ENCODE peak calls at places on chromosomes 6 and 20, in four cellular contexts. One of them, this sample, is unnamed.

GRCh38 chr6:52356017-52356416 is 5.9 kb upstream of the PAQR8 start:
- DNase-seq in astrocyte: no peak
- DNase-seq in Peyer's patch: peak
- DNase-seq in NB4: no peak
- DNase-seq in this sample: no peak

GRCh38 chr6:155528982-155529453 is 73.4 kb upstream of the NOX3 start:
- DNase-seq in astrocyte: peak
- DNase-seq in Peyer's patch: no peak
- DNase-seq in NB4: peak
- DNase-seq in this sample: peak

GRCh38 chr20:36682311-36682710 is 36.3 kb upstream of the SLA2 start:
- DNase-seq in astrocyte: no peak
- DNase-seq in Peyer's patch: no peak
- DNase-seq in NB4: no peak
- DNase-seq in this sample: no peak

GRCh38 chr6:134092449-134092848 is 40.0 kb upstream of the SLC2A12 start:
- DNase-seq in astrocyte: no peak
- DNase-seq in Peyer's patch: no peak
- DNase-seq in NB4: no peak
- DNase-seq in this sample: no peak

GRCh38 chr6:95685817-95686216 is 108.5 kb downstream of the MANEA start:
- DNase-seq in astrocyte: no peak
- DNase-seq in Peyer's patch: no peak
- DNase-seq in NB4: no peak
- DNase-seq in this sample: no peak

GRCh38 chr20:15902493-15902892 is 670.8 kb downstream of the KIF16B start:
- DNase-seq in astrocyte: no peak
- DNase-seq in Peyer's patch: no peak
- DNase-seq in NB4: peak
- DNase-seq in this sample: peak

GRCh38 chr20:5160882-5161281 is 34.1 kb downstream of the CDS2 start:
- DNase-seq in astrocyte: no peak
- DNase-seq in Peyer's patch: no peak
- DNase-seq in NB4: peak
- DNase-seq in this sample: no peak

GRCh38 chr6:170403451-170403850 is 96.9 kb downstream of the FAM120B start:
- DNase-seq in astrocyte: peak
- DNase-seq in Peyer's patch: no peak
- DNase-seq in NB4: no peak
- DNase-seq in this sample: no peak

GRCh38 chr6:143397229-143398222 is 53.0 kb downstream of the ADAT2 start:
- DNase-seq in astrocyte: peak
- DNase-seq in Peyer's patch: peak
- DNase-seq in NB4: no peak
- DNase-seq in this sample: peak

GRCh38 chr20:19697415-19697814 is 60.6 kb upstream of the RIN2 start:
- DNase-seq in astrocyte: no peak
- DNase-seq in Peyer's patch: no peak
- DNase-seq in NB4: no peak
- DNase-seq in this sample: peak

GRCh38 chr6:97240222-97240621 is 42.8 kb downstream of the MMS22L start:
- DNase-seq in astrocyte: peak
- DNase-seq in Peyer's patch: no peak
- DNase-seq in NB4: no peak
- DNase-seq in this sample: peak

GRCh38 chr6:124964084-124964763 is 2.0 kb downstream of the RNF217 start:
- DNase-seq in astrocyte: peak
- DNase-seq in Peyer's patch: peak
- DNase-seq in NB4: no peak
- DNase-seq in this sample: peak

GRCh38 chr6:155510879-155511278 is 55.2 kb upstream of the NOX3 start:
- DNase-seq in astrocyte: no peak
- DNase-seq in Peyer's patch: no peak
- DNase-seq in NB4: no peak
- DNase-seq in this sample: no peak

GRCh38 chr20:50980851-50981713 is 22.5 kb downstream of the MOCS3 start:
- DNase-seq in astrocyte: peak
- DNase-seq in Peyer's patch: peak
- DNase-seq in NB4: peak
- DNase-seq in this sample: peak

GRCh38 chr6:48567016-48567415 is 456.0 kb upstream of the PTCHD4 start:
- DNase-seq in astrocyte: peak
- DNase-seq in Peyer's patch: no peak
- DNase-seq in NB4: no peak
- DNase-seq in this sample: peak

GRCh38 chr20:57469418-57470211 is 55.3 kb downstream of the CTCFL start:
- DNase-seq in astrocyte: no peak
- DNase-seq in Peyer's patch: no peak
- DNase-seq in NB4: no peak
- DNase-seq in this sample: no peak

GRCh38 chr20:6651016-6651415 is 116.5 kb upstream of the BMP2 start:
- DNase-seq in astrocyte: peak
- DNase-seq in Peyer's patch: peak
- DNase-seq in NB4: peak
- DNase-seq in this sample: peak

GRCh38 chr20:5691918-5692618 is 58.1 kb upstream of the SHLD1 start:
- DNase-seq in astrocyte: no peak
- DNase-seq in Peyer's patch: peak
- DNase-seq in NB4: no peak
- DNase-seq in this sample: no peak

GRCh38 chr6:160412993-160413392 is 64.8 kb downstream of the SLC22A3 start:
- DNase-seq in astrocyte: no peak
- DNase-seq in Peyer's patch: no peak
- DNase-seq in NB4: no peak
- DNase-seq in this sample: no peak

GRCh38 chr6:119323478-119323877 is 26.1 kb downstream of the MAN1A1 start:
- DNase-seq in astrocyte: peak
- DNase-seq in Peyer's patch: no peak
- DNase-seq in NB4: no peak
- DNase-seq in this sample: no peak

GRCh38 chr20:12927489-12927888 is 81.3 kb upstream of the SPTLC3 start:
- DNase-seq in astrocyte: peak
- DNase-seq in Peyer's patch: no peak
- DNase-seq in NB4: no peak
- DNase-seq in this sample: peak

GRCh38 chr20:32539817-32540675 is 45.1 kb downstream of the NOL4L start:
- DNase-seq in astrocyte: no peak
- DNase-seq in Peyer's patch: peak
- DNase-seq in NB4: peak
- DNase-seq in this sample: no peak

GRCh38 chr20:2840967-2841531 is 504 bp downstream of the VPS16 start:
- DNase-seq in astrocyte: peak
- DNase-seq in Peyer's patch: peak
- DNase-seq in NB4: peak
- DNase-seq in this sample: no peak

GRCh38 chr20:24488800-24489175 is 19.4 kb downstream of the SYNDIG1 start:
- DNase-seq in astrocyte: no peak
- DNase-seq in Peyer's patch: no peak
- DNase-seq in NB4: no peak
- DNase-seq in this sample: no peak

GRCh38 chr6:77106992-77107391 is 356.3 kb downstream of the HTR1B start:
- DNase-seq in astrocyte: no peak
- DNase-seq in Peyer's patch: no peak
- DNase-seq in NB4: no peak
- DNase-seq in this sample: peak

GRCh38 chr6:99868074-99868702 is 125.8 kb downstream of the MCHR2 start:
- DNase-seq in astrocyte: peak
- DNase-seq in Peyer's patch: peak
- DNase-seq in NB4: peak
- DNase-seq in this sample: peak

GRCh38 chr6:149166324-149166723 is 151.2 kb upstream of the TAB2 start:
- DNase-seq in astrocyte: peak
- DNase-seq in Peyer's patch: no peak
- DNase-seq in NB4: no peak
- DNase-seq in this sample: no peak

GRCh38 chr6:148822819-148823218 is 76.0 kb downstream of the UST start:
- DNase-seq in astrocyte: no peak
- DNase-seq in Peyer's patch: no peak
- DNase-seq in NB4: no peak
- DNase-seq in this sample: no peak

GRCh38 chr20:58210398-58210747 is 18.1 kb downstream of the ANKRD60 start:
- DNase-seq in astrocyte: no peak
- DNase-seq in Peyer's patch: no peak
- DNase-seq in NB4: no peak
- DNase-seq in this sample: no peak

GRCh38 chr20:18496042-18496441 is 983 bp downstream of the RBBP9 start:
- DNase-seq in astrocyte: peak
- DNase-seq in Peyer's patch: no peak
- DNase-seq in NB4: no peak
- DNase-seq in this sample: peak

GRCh38 chr20:50038574-50038991 is 55.8 kb downstream of the SNAI1 start:
- DNase-seq in astrocyte: no peak
- DNase-seq in Peyer's patch: no peak
- DNase-seq in NB4: no peak
- DNase-seq in this sample: no peak

GRCh38 chr20:34824861-34825529 is 456 bp downstream of the NCOA6 start:
- DNase-seq in astrocyte: peak
- DNase-seq in Peyer's patch: peak
- DNase-seq in NB4: peak
- DNase-seq in this sample: peak

GRCh38 chr20:44495802-44496481 is 20.3 kb downstream of the TTPAL start:
- DNase-seq in astrocyte: peak
- DNase-seq in Peyer's patch: no peak
- DNase-seq in NB4: peak
- DNase-seq in this sample: peak

GRCh38 chr6:159097256-159097655 is 52.5 kb upstream of the TAGAP start:
- DNase-seq in astrocyte: no peak
- DNase-seq in Peyer's patch: no peak
- DNase-seq in NB4: no peak
- DNase-seq in this sample: no peak

GRCh38 chr6:109095821-109096084 is 446 bp downstream of the CEP57L1 start:
- DNase-seq in astrocyte: no peak
- DNase-seq in Peyer's patch: no peak
- DNase-seq in NB4: no peak
- DNase-seq in this sample: no peak

GRCh38 chr6:109096198-109096597 is 891 bp downstream of the CEP57L1 start:
- DNase-seq in astrocyte: no peak
- DNase-seq in Peyer's patch: no peak
- DNase-seq in NB4: peak
- DNase-seq in this sample: no peak

GRCh38 chr6:109094351-109095035 is at the start of gene SESN1:
- DNase-seq in astrocyte: peak
- DNase-seq in Peyer's patch: peak
- DNase-seq in NB4: peak
- DNase-seq in this sample: peak

GRCh38 chr6:109093732-109094131 is 914 bp downstream of the SESN1 start:
- DNase-seq in astrocyte: peak
- DNase-seq in Peyer's patch: no peak
- DNase-seq in NB4: peak
- DNase-seq in this sample: peak

DNA sequence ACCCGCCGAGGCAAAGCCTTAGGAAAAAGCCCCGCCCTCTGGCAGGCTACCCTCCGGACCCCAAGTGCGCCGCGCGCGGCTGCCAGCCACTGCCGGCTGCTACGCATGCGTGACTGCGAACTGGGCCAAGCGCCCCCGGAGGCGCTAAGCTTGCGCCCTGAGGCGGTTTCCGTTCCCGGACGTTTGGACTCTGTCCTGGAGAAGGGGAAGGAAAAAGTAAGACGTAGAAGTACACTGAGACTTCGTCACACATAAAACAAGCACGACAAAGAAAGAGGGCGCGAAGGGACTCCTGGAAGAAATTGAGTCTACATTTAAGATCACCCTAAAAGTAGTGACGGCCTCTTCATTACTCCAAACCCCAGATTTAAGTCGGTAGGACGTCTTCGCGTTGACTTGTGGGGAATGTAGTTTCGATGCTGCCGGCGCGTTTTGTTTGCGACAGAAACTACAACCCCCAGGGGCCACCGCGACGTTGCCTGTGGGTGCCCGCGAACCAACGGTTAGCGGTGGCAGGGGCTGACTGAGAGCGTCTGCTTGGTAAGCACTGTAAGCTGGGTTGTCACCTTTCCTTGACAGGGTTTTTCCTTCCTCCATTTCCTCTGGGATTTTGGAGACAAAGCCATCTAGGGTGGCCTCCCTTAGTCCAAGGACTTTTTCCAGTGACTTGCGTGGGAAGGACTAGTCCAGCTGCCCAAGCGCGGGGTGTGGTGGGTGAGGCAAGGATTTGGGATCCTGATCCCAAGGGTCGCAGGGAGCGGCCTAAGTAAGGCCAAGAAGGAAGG is at the start of gene CEP57L1:
- DNase-seq in astrocyte: peak
- DNase-seq in Peyer's patch: peak
- DNase-seq in NB4: peak
- DNase-seq in this sample: peak
- TF ChIP-seq CTCF in astrocyte: no peak
- TF ChIP-seq CTCF in Peyer's patch: peak
- TF ChIP-seq CTCF in NB4: peak
- TF ChIP-seq CTCF in this sample: no peak

DNA sequence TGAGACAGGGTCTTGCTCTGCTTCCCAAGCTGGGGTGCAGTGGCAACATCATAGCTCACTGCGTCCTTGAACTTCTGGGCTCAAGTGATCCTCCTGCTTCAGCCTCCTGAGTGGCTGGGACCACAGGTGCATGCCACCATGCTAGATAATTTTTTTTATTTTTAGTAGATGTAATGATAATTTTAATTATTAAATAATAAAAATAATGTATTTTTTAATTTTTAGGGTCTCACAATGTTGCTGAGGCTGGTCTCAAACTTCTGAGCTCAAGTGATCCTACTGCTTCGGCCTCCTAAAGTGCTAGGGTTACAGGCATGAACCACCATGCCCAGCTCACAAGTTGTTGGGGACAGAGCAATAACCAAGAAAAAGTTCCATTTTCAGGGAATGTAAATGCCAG is 138.0 kb upstream of the RALGAPA2 start:
- DNase-seq in astrocyte: no peak
- DNase-seq in Peyer's patch: no peak
- DNase-seq in NB4: no peak
- DNase-seq in this sample: no peak
- TF ChIP-seq CTCF in astrocyte: no peak
- TF ChIP-seq CTCF in Peyer's patch: no peak
- TF ChIP-seq CTCF in NB4: no peak
- TF ChIP-seq CTCF in this sample: no peak

GRCh38 chr6:14464049-14464448 is 346.5 kb downstream of the CD83 start:
- DNase-seq in astrocyte: no peak
- DNase-seq in Peyer's patch: no peak
- DNase-seq in NB4: peak
- DNase-seq in this sample: peak
- TF ChIP-seq CTCF in astrocyte: no peak
- TF ChIP-seq CTCF in Peyer's patch: no peak
- TF ChIP-seq CTCF in NB4: peak
- TF ChIP-seq CTCF in this sample: no peak

GRCh38 chr6:31706599-31706998 is at the start of gene LY6G6F:
- DNase-seq in astrocyte: no peak
- DNase-seq in Peyer's patch: no peak
- DNase-seq in NB4: no peak
- DNase-seq in this sample: no peak

GRCh38 chr6:31702421-31702818 is 704 bp downstream of the ABHD16A start:
- DNase-seq in astrocyte: peak
- DNase-seq in Peyer's patch: no peak
- DNase-seq in NB4: no peak
- DNase-seq in this sample: peak

GRCh38 chr6:31700716-31701401 is 2.3 kb downstream of the ABHD16A start:
- DNase-seq in astrocyte: no peak
- DNase-seq in Peyer's patch: no peak
- DNase-seq in NB4: no peak
- DNase-seq in this sample: no peak

GRCh38 chr6:31701666-31702420 is 1.3 kb downstream of the ABHD16A start:
- DNase-seq in astrocyte: no peak
- DNase-seq in Peyer's patch: no peak
- DNase-seq in NB4: no peak
- DNase-seq in this sample: no peak

GRCh38 chr6:31702819-31703716 is at the start of gene ABHD16A:
- DNase-seq in astrocyte: peak
- DNase-seq in Peyer's patch: peak
- DNase-seq in NB4: peak
- DNase-seq in this sample: peak
- TF ChIP-seq CTCF in astrocyte: no peak
- TF ChIP-seq CTCF in Peyer's patch: peak
- TF ChIP-seq CTCF in NB4: no peak
- TF ChIP-seq CTCF in this sample: no peak